ENCODE peak calls at places on chromosomes 11 and 22, in six cellular contexts. One of them, this sample, is unnamed.

GRCh38 chr22:46547179-46547882 is 9.9 kb upstream of the CELSR1 start:
- DNase-seq in GM03348: peak
- DNase-seq in left ventricle myocardium superior: peak
- DNase-seq in EL: peak
- DNase-seq in glutamatergic neuron: no peak
- DNase-seq in SJCRH30: peak
- DNase-seq in this sample: no peak

GRCh38 chr22:46075764-46076531 is 74.4 kb upstream of the PPARA start:
- DNase-seq in GM03348: no peak
- DNase-seq in left ventricle myocardium superior: peak
- DNase-seq in EL: peak
- DNase-seq in glutamatergic neuron: no peak
- DNase-seq in SJCRH30: no peak
- DNase-seq in this sample: no peak

GRCh38 chr11:61555051-61555969 is 25.6 kb downstream of the SYT7 start:
- DNase-seq in GM03348: peak
- DNase-seq in left ventricle myocardium superior: no peak
- DNase-seq in EL: no peak
- DNase-seq in glutamatergic neuron: peak
- DNase-seq in SJCRH30: no peak
- DNase-seq in this sample: no peak

GRCh38 chr11:30583505-30584280 is 2.5 kb downstream of the MPPED2 start:
- DNase-seq in GM03348: peak
- DNase-seq in left ventricle myocardium superior: peak
- DNase-seq in EL: no peak
- DNase-seq in glutamatergic neuron: no peak
- DNase-seq in SJCRH30: peak
- DNase-seq in this sample: no peak

GRCh38 chr11:13468750-13469149 is 5.7 kb upstream of the BTBD10 start:
- DNase-seq in GM03348: no peak
- DNase-seq in left ventricle myocardium superior: no peak
- DNase-seq in EL: no peak
- DNase-seq in glutamatergic neuron: no peak
- DNase-seq in SJCRH30: no peak
- DNase-seq in this sample: no peak

GRCh38 chr11:106077609-106078517 is at the start of gene AASDHPPT:
- DNase-seq in GM03348: peak
- DNase-seq in left ventricle myocardium superior: no peak
- DNase-seq in EL: peak
- DNase-seq in glutamatergic neuron: no peak
- DNase-seq in SJCRH30: no peak
- DNase-seq in this sample: no peak

GRCh38 chr11:120183701-120184141 is 27.1 kb upstream of the OAF start:
- DNase-seq in GM03348: no peak
- DNase-seq in left ventricle myocardium superior: no peak
- DNase-seq in EL: no peak
- DNase-seq in glutamatergic neuron: no peak
- DNase-seq in SJCRH30: no peak
- DNase-seq in this sample: no peak

GRCh38 chr11:93498099-93499040 is 44.8 kb downstream of the SMCO4 start:
- DNase-seq in GM03348: peak
- DNase-seq in left ventricle myocardium superior: no peak
- DNase-seq in EL: peak
- DNase-seq in glutamatergic neuron: no peak
- DNase-seq in SJCRH30: no peak
- DNase-seq in this sample: no peak

GRCh38 chr11:6233984-6234313 is 487 bp downstream of the FHIP1B start:
- DNase-seq in GM03348: no peak
- DNase-seq in left ventricle myocardium superior: no peak
- DNase-seq in EL: no peak
- DNase-seq in glutamatergic neuron: no peak
- DNase-seq in SJCRH30: no peak
- DNase-seq in this sample: no peak

GRCh38 chr22:26075233-26075632 is 94.0 kb upstream of the SEZ6L start:
- DNase-seq in GM03348: no peak
- DNase-seq in left ventricle myocardium superior: no peak
- DNase-seq in EL: no peak
- DNase-seq in glutamatergic neuron: no peak
- DNase-seq in SJCRH30: no peak
- DNase-seq in this sample: no peak

GRCh38 chr22:44391481-44392445 is 79.0 kb upstream of the SHISAL1 start:
- DNase-seq in GM03348: no peak
- DNase-seq in left ventricle myocardium superior: no peak
- DNase-seq in EL: no peak
- DNase-seq in glutamatergic neuron: no peak
- DNase-seq in SJCRH30: no peak
- DNase-seq in this sample: no peak

GRCh38 chr22:38783095-38783710 is 10.7 kb downstream of the DNAL4 start:
- DNase-seq in GM03348: no peak
- DNase-seq in left ventricle myocardium superior: no peak
- DNase-seq in EL: no peak
- DNase-seq in glutamatergic neuron: no peak
- DNase-seq in SJCRH30: no peak
- DNase-seq in this sample: no peak

GRCh38 chr11:83933008-83933407 is 646.8 kb upstream of the CCDC90B start:
- DNase-seq in GM03348: no peak
- DNase-seq in left ventricle myocardium superior: no peak
- DNase-seq in EL: no peak
- DNase-seq in glutamatergic neuron: no peak
- DNase-seq in SJCRH30: no peak
- DNase-seq in this sample: no peak

GRCh38 chr22:30865656-30866055 is 102.9 kb downstream of the MORC2 start:
- DNase-seq in GM03348: peak
- DNase-seq in left ventricle myocardium superior: no peak
- DNase-seq in EL: no peak
- DNase-seq in glutamatergic neuron: no peak
- DNase-seq in SJCRH30: no peak
- DNase-seq in this sample: no peak

This sample was measured in activated naive CD4-positive, alpha-beta T cell.